ENCODE peak calls at places on chromosome X, in eight cellular contexts. U is breast epithelium; V is CD8-positive, alpha-beta T cell; N is right atrium auricular region; Q is endothelial cell of umbilical vein; D is ovary; I is fibroblast of lung; S is lung. A is an unnamed sample.

GRCh38 chrX:134542485-134542884 is 82.5 kb downstream of the HPRT1 start:
- DNase-seq in D (peak), V (no peak), Q (no peak), N (peak), I (peak), S (no peak), U (no peak), A (no peak)

GRCh38 chrX:19127649-19128168 is 5.4 kb upstream of the ADGRG2 start:
- DNase-seq in N (no peak), U (no peak), Q (peak), I (peak), D (no peak), S (no peak), V (no peak), A (peak)

GRCh38 chrX:45322382-45322781 is 121.7 kb upstream of the DIPK2B start:
- DNase-seq in D (peak), V (no peak), S (peak), Q (peak), N (no peak), U (peak), I (peak), A (no peak)

GRCh38 chrX:99394450-99394849 is 1015.6 kb downstream of the PCDH19 start:
- DNase-seq in V (no peak), D (no peak), S (no peak), N (no peak), I (no peak), Q (no peak), U (no peak), A (no peak)

GRCh38 chrX:150635952-150636351 is 57.2 kb upstream of the MTMR1 start:
- DNase-seq in D (no peak), I (peak), N (no peak), U (no peak), S (no peak), V (no peak), Q (peak), A (no peak)

GRCh38 chrX:133880032-133880443 is 105.4 kb downstream of the GPC3 start:
- DNase-seq in N (no peak), Q (no peak), V (no peak), S (no peak), D (no peak), I (no peak), U (no peak), A (no peak)

GRCh38 chrX:3811331-3812311 is 98.2 kb upstream of the PRKX start:
- DNase-seq in V (no peak), N (no peak), I (peak), Q (no peak), S (no peak), U (peak), D (peak), A (no peak)

GRCh38 chrX:866441-866990 is 235.9 kb downstream of the SHOX start:
- DNase-seq in U (no peak), S (no peak), D (no peak), V (no peak), Q (no peak), N (no peak), I (no peak), A (no peak)

GRCh38 chrX:121102101-121102500 is 54.7 kb downstream of the GLUD2 start:
- DNase-seq in I (no peak), S (no peak), N (no peak), U (no peak), Q (no peak), V (no peak), D (no peak), A (no peak)

GRCh38 chrX:136467321-136467720 is 20.4 kb upstream of the BRS3 start:
- DNase-seq in N (no peak), U (no peak), Q (no peak), I (no peak), S (no peak), D (no peak), V (no peak), A (no peak)

GRCh38 chrX:107562482-107562881 is 65.8 kb upstream of the PRPS1 start:
- DNase-seq in U (no peak), Q (no peak), S (no peak), N (no peak), I (peak), D (no peak), V (no peak), A (no peak)

GRCh38 chrX:48689143-48689920 is 5.7 kb downstream of the WAS start:
- DNase-seq in S (no peak), D (no peak), I (no peak), Q (no peak), N (no peak), U (no peak), V (no peak), A (no peak)

GRCh38 chrX:145716226-145716625 is 101.4 kb upstream of the SLITRK2 start:
- DNase-seq in N (no peak), I (no peak), U (no peak), S (no peak), Q (no peak), V (no peak), D (no peak), A (no peak)

GRCh38 chrX:119423631-119424030 is 24.5 kb downstream of the SLC25A43 start:
- DNase-seq in S (no peak), I (peak), U (no peak), V (no peak), D (no peak), Q (peak), N (no peak), A (no peak)

GRCh38 chrX:103864149-103864548 is 32.1 kb upstream of the RAB9B start:
- DNase-seq in Q (no peak), V (no peak), D (no peak), N (no peak), I (no peak), U (no peak), S (no peak), A (no peak)

GRCh38 chrX:120090208-120090607 is 12.7 kb upstream of the RHOXF2B start:
- DNase-seq in Q (no peak), V (no peak), N (no peak), D (no peak), S (no peak), U (no peak), I (no peak), A (no peak)

GRCh38 chrX:140767646-140768045 is 58.1 kb downstream of the LINC00632 start:
- DNase-seq in V (no peak), N (no peak), U (no peak), D (no peak), Q (no peak), I (no peak), S (no peak), A (no peak)

GRCh38 chrX:15242899-15243555 is 26.9 kb downstream of the ASB9 start:
- DNase-seq in V (peak), S (no peak), N (no peak), U (no peak), D (no peak), Q (peak), I (peak), A (no peak)

GRCh38 chrX:70468709-70469108 is 24.1 kb downstream of the DLG3 start:
- DNase-seq in D (no peak), Q (no peak), V (no peak), I (no peak), S (no peak), U (no peak), N (no peak), A (no peak)

GRCh38 chrX:70461026-70461425 is 16.4 kb downstream of the DLG3 start:
- DNase-seq in V (no peak), I (no peak), N (no peak), S (no peak), D (no peak), U (no peak), Q (no peak), A (no peak)

GRCh38 chrX:70464051-70464450 is 19.4 kb downstream of the DLG3 start:
- DNase-seq in S (no peak), U (no peak), Q (no peak), V (no peak), D (no peak), I (no peak), N (no peak), A (no peak)

GRCh38 chrX:70470850-70471289 is 26.2 kb downstream of the DLG3 start:
- DNase-seq in D (no peak), N (no peak), I (no peak), Q (no peak), U (no peak), V (no peak), S (no peak), A (no peak)

GRCh38 chrX:70466968-70467367 is 22.3 kb downstream of the DLG3 start:
- DNase-seq in S (no peak), N (no peak), Q (no peak), I (no peak), D (no peak), V (no peak), U (no peak), A (no peak)
- TF ChIP-seq CTCF in S (no peak), N (no peak), Q (no peak), I (no peak), D (no peak), V (no peak), U (no peak), A (no peak)

DNA sequence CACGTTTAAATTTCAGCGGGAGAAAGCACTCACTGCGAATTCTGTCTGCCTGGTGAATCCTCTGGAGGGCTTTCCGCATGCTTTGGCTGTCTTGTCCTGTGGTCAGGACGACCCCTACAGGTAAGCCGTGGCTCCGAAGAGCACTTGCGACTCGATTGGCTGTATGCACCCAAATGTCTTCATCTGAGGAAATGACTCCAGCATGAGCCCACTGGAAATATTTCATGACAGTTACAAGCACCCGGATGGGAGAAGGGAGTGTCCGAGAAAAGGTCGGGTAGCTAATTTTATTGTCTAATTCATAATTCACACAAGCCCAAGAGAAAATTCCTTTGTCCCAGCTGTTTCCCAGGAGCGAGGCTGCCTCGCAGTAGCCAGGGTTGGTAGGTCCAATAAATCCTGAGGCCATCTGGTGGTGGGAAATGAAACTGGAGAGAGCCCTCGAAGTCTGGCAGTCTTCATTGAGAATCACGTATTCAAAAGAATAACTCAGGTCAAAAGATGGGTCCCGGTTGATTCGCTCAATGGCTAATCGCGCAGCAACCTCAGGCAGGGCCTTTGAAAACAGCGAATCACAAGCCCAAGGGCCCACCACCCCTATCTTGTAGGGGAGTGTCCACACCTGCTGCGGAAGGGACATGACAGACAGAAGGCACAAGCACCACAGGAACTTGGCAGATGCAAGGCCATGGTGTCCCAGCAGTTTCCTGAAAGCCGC is 6.6 kb downstream of the GUCY2F start:
- DNase-seq in Q (peak), U (peak), V (no peak), I (peak), N (peak), D (peak), S (peak), A (no peak)
- H3K4me3 ChIP-seq in Q (no peak), U (peak), V (no peak), I (no peak), N (no peak), D (no peak), S (no peak), A (no peak)

GRCh38 chrX:124557976-124558375 is 211.6 kb downstream of the SH2D1A start:
- DNase-seq in Q (no peak), S (no peak), V (no peak), I (no peak), D (no peak), N (no peak), U (no peak), A (no peak)

DNA sequence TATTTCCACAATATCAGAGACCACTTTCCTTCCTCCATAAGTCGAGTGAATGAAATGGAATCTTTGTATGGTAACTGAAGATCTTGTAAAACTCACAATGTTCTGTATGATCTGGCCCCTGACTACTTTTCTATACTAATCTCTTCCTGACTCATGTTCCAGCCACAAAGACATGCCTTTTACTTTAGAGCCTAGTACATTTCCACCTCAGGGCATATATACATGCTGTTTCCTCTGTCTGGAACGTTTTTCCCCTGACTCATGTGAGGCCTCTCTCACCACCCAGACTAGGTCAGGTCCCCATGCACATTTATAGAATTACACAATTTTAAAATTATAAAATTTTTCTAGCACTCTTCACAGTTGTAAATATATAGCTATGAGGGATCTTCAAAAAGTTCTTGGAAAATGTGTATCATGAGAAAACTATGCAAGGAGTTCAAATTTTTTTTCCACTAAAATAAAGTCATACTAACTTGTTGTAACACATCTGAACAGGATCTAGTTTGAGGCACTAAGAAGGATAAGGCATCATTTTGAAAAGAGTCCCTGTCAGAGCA is 208.8 kb downstream of the SH2D1A start:
- DNase-seq in Q (no peak), V (no peak), N (no peak), U (no peak), I (peak), D (no peak), S (no peak), A (no peak)
- H3K27ac ChIP-seq in Q (no peak), V (no peak), N (no peak), U (no peak), I (no peak), D (no peak), S (no peak), A (no peak)

GRCh38 chrX:22310779-22311178 is 38.1 kb downstream of the CBLL2 start:
- DNase-seq in U (no peak), V (no peak), Q (peak), N (no peak), S (no peak), D (no peak), I (peak), A (no peak)

GRCh38 chrX:22314211-22314610 is 41.5 kb downstream of the CBLL2 start:
- DNase-seq in D (no peak), S (no peak), N (no peak), U (no peak), Q (peak), I (no peak), V (no peak), A (no peak)

GRCh38 chrX:22314692-22315091 is 42.0 kb downstream of the CBLL2 start:
- DNase-seq in D (no peak), N (no peak), I (no peak), Q (peak), S (no peak), U (no peak), V (no peak), A (no peak)

GRCh38 chrX:22313757-22314156 is 41.0 kb downstream of the CBLL2 start:
- DNase-seq in I (no peak), N (no peak), V (no peak), U (no peak), D (no peak), S (no peak), Q (peak), A (no peak)
- TF ChIP-seq CTCF in I (no peak), N (no peak), V (no peak), U (no peak), D (no peak), S (no peak), Q (no peak), A (no peak)

GRCh38 chrX:153882557-153882956 is 3.4 kb downstream of the L1CAM start:
- DNase-seq in N (no peak), Q (no peak), I (no peak), D (no peak), U (no peak), S (no peak), V (no peak), A (no peak)
- H3K4me3 ChIP-seq in N (no peak), Q (no peak), I (no peak), D (no peak), U (no peak), S (no peak), V (no peak), A (no peak)

GRCh38 chrX:77723684-77724083 is 62.3 kb downstream of the ATRX start:
- DNase-seq in D (no peak), I (no peak), S (no peak), N (no peak), U (no peak), Q (no peak), V (no peak), A (no peak)

DNA sequence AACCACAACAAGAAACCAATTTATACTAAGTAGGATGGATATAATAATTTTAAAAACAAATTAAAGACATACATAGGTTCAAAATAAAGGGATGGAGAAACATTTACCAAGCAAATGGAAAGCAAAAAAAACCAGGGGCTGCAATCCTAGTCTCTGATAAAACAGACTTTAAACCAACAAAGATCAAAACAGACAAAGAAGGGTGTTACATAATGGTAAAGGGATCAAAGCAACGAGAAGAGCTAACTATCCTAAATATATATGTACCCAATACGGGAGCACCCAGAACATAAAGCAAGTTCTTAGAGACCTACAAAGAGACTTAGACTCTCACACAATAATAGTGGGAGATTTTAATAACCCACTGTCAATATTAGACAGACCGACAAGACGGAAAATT is 66.6 kb downstream of the ATRX start:
- DNase-seq in V (no peak), I (no peak), Q (no peak), S (no peak), U (no peak), D (no peak), N (no peak), A (no peak)
- H3K27ac ChIP-seq in V (no peak), I (no peak), Q (no peak), S (no peak), U (no peak), D (no peak), N (no peak), A (no peak)